ENCODE peak calls at places on chromosomes 11 and 22, in five cellular contexts. J is RPMI8226, Q is non-pigmented ciliary epithelial cell, T is prostate gland, B is progenitor cell of endocrine pancreas. N is an unnamed sample.

GRCh38 chr22:46587492-46588278 is 32.5 kb upstream of the GRAMD4 start:
- DNase-seq in B (no peak), J (peak), T (no peak), Q (no peak), N (no peak)

GRCh38 chr11:68956547-68957254 is 24.1 kb downstream of the MRGPRD start:
- DNase-seq in T (no peak), J (no peak), Q (no peak), B (no peak), N (no peak)

GRCh38 chr11:95925011-95925410 is 1.1 kb upstream of the MTMR2 start:
- DNase-seq in Q (no peak), B (no peak), T (no peak), J (peak), N (no peak)

GRCh38 chr11:122205036-122205435 is 89.0 kb upstream of the BLID start:
- DNase-seq in B (no peak), T (no peak), J (no peak), Q (no peak), N (no peak)

GRCh38 chr11:57213282-57214086 is 23.6 kb downstream of the APLNR start:
- DNase-seq in T (no peak), Q (no peak), B (no peak), J (no peak), N (no peak)

GRCh38 chr22:35604671-35605457 is 12.3 kb downstream of the MB start:
- DNase-seq in J (peak), B (no peak), Q (no peak), T (no peak), N (no peak)

GRCh38 chr22:47259990-47260389 is 497.5 kb downstream of the TBC1D22A start:
- DNase-seq in T (no peak), J (peak), Q (no peak), B (no peak), N (no peak)

GRCh38 chr11:103397369-103397768 is 288.1 kb downstream of the DYNC2H1 start:
- DNase-seq in T (no peak), Q (no peak), J (no peak), B (no peak), N (no peak)

GRCh38 chr11:135069043-135069442 is 657.0 kb upstream of the B3GAT1 start:
- DNase-seq in J (no peak), B (no peak), T (no peak), Q (no peak), N (no peak)

GRCh38 chr11:9138612-9139579 is 47.5 kb upstream of the SCUBE2 start:
- DNase-seq in T (peak), Q (peak), B (no peak), J (no peak), N (no peak)

GRCh38 chr11:111419641-111420327 is 40.7 kb upstream of the POU2AF1 start:
- DNase-seq in J (peak), T (peak), Q (no peak), B (no peak), N (no peak)

GRCh38 chr22:31241936-31242335 is 29.8 kb downstream of the LIMK2 start:
- DNase-seq in T (no peak), B (no peak), Q (peak), J (no peak), N (no peak)

N was measured in posterior vena cava.